ENCODE peak calls at places on chromosomes 11 and 22, in eight cellular contexts. Z is thoracic aorta, G is IMR-90, A is BE2C, C is ovary, B is cardiac muscle cell, W is heart left ventricle, R is adrenal gland. K is an unnamed sample. For H3K4me1 and H3K36me3, the result is how much of the 10 kb centered on the place peaks cover.

GRCh38 chr11:91173701-91174100 is 950.9 kb upstream of the CHORDC1 start:
- DNase-seq in Z (no peak), G (peak), A (no peak), C (no peak), B (no peak), W (no peak), R (no peak), K (no peak)

GRCh38 chr22:26380072-26380471 is 49.0 kb upstream of the ASPHD2 start:
- DNase-seq in Z (no peak), G (no peak), A (no peak), C (no peak), B (no peak), W (no peak), R (no peak), K (no peak)

GRCh38 chr22:42608481-42609361 is 6.0 kb downstream of the POLDIP3 start:
- DNase-seq in Z (no peak), G (peak), A (no peak), C (no peak), B (no peak), W (no peak), R (no peak), K (peak)

GRCh38 chr22:36756031-36756430 is 19.9 kb downstream of the IFT27 start:
- DNase-seq in Z (no peak), G (no peak), A (no peak), C (no peak), B (no peak), W (no peak), R (peak), K (no peak)

GRCh38 chr22:17951315-17951714 is 73.0 kb downstream of the MICAL3 start:
- DNase-seq in Z (no peak), G (no peak), A (no peak), C (no peak), B (peak), W (no peak), R (no peak), K (no peak)

GRCh38 chr11:29282088-29282487 is 734.7 kb downstream of the KCNA4 start:
- DNase-seq in Z (no peak), G (peak), A (no peak), C (no peak), B (no peak), W (no peak), R (peak), K (peak)

GRCh38 chr11:15651782-15652181 is 537.1 kb downstream of the INSC start:
- DNase-seq in Z (no peak), G (no peak), A (no peak), C (peak), B (no peak), W (no peak), R (peak), K (peak)

GRCh38 chr11:11966826-11967668 is 41.4 kb downstream of the DKK3 start:
- DNase-seq in Z (no peak), G (peak), A (peak), C (peak), B (peak), W (peak), R (peak), K (peak)

GRCh38 chr11:117509543-117509942 is 181.9 kb downstream of the CEP164 start:
- DNase-seq in Z (no peak), G (no peak), A (no peak), C (no peak), B (no peak), W (no peak), R (no peak), K (no peak)

GRCh38 chr22:19176175-19176630 is 2.3 kb downstream of the SLC25A1 start:
- DNase-seq in Z (no peak), G (no peak), A (peak), C (no peak), B (no peak), W (no peak), R (no peak), K (no peak)

GRCh38 chr22:21754523-21755128 is 19.0 kb upstream of the YPEL1 start:
- DNase-seq in Z (no peak), G (peak), A (peak), C (peak), B (no peak), W (no peak), R (no peak), K (no peak)

GRCh38 chr11:125314264-125315087 is 149.9 kb downstream of the PKNOX2 start:
- DNase-seq in Z (no peak), G (no peak), A (no peak), C (peak), B (no peak), W (no peak), R (no peak), K (no peak)

GRCh38 chr11:70016666-70017347 is 61.3 kb upstream of the ANO1 start:
- DNase-seq in Z (no peak), G (peak), A (no peak), C (no peak), B (no peak), W (no peak), R (no peak), K (peak)

GRCh38 chr22:49760280-49760629 is 67.4 kb downstream of the BRD1 start:
- DNase-seq in Z (no peak), G (no peak), A (no peak), C (no peak), B (no peak), W (no peak), R (no peak), K (no peak)

GRCh38 chr22:30015846-30016245 is 64.4 kb upstream of the HORMAD2 start:
- DNase-seq in Z (no peak), G (peak), A (no peak), C (no peak), B (no peak), W (no peak), R (no peak), K (no peak)

GRCh38 chr11:35216962-35217667 is 78.1 kb downstream of the CD44 start:
- DNase-seq in Z (no peak), G (no peak), A (no peak), C (no peak), B (no peak), W (no peak), R (peak), K (no peak)

GRCh38 chr22:48688366-48688765 is 1139.3 kb downstream of the BRD1 start:
- DNase-seq in Z (no peak), G (no peak), A (no peak), C (no peak), B (no peak), W (no peak), R (no peak), K (no peak)

GRCh38 chr11:88779551-88779950 is 286.2 kb downstream of the GRM5 start:
- DNase-seq in Z (no peak), G (peak), A (no peak), C (no peak), B (no peak), W (no peak), R (no peak), K (no peak)

GRCh38 chr11:75132080-75132479 is 18.8 kb upstream of the SLCO2B1 start:
- DNase-seq in Z (no peak), G (no peak), A (no peak), C (no peak), B (no peak), W (no peak), R (no peak), K (no peak)

GRCh38 chr22:36875741-36876140 is 14.9 kb downstream of the NCF4 start:
- DNase-seq in Z (no peak), G (no peak), A (no peak), C (no peak), B (no peak), W (no peak), R (no peak), K (no peak)

GRCh38 chr11:33633251-33634003 is 67.2 kb downstream of the C11orf91 start:
- DNase-seq in Z (no peak), G (peak), A (no peak), C (no peak), B (no peak), W (no peak), R (peak), K (peak)

GRCh38 chr22:39097098-39098020 is at the start of gene APOBEC3H:
- DNase-seq in Z (no peak), G (no peak), A (no peak), C (no peak), B (peak), W (no peak), R (peak), K (no peak)

GRCh38 chr11:120123946-120124345 is 14.0 kb downstream of the TRIM29 start:
- DNase-seq in Z (no peak), G (no peak), A (no peak), C (no peak), B (no peak), W (no peak), R (no peak), K (no peak)

GRCh38 chr11:127454856-127455255 is 454.3 kb upstream of the KIRREL3 start:
- DNase-seq in Z (no peak), G (no peak), A (no peak), C (no peak), B (no peak), W (no peak), R (no peak), K (no peak)

GRCh38 chr22:48606684-48607307 is 1220.9 kb downstream of the BRD1 start:
- DNase-seq in Z (no peak), G (no peak), A (no peak), C (no peak), B (no peak), W (no peak), R (no peak), K (no peak)

GRCh38 chr11:72189448-72190250 is 2.3 kb upstream of the FOLR1 start:
- DNase-seq in Z (no peak), G (no peak), A (no peak), C (no peak), B (no peak), W (no peak), R (peak), K (no peak)

GRCh38 chr22:19870153-19871022 is 15.7 kb upstream of the GNB1L start:
- DNase-seq in Z (no peak), G (no peak), A (peak), C (peak), B (no peak), W (peak), R (no peak), K (peak)

GRCh38 chr11:12673924-12674570 is at the start of gene TEAD1:
- DNase-seq in Z (peak), G (peak), A (peak), C (peak), B (peak), W (peak), R (peak), K (peak)

GRCh38 chr22:20117656-20118571 is 888 bp upstream of the TRMT2A start:
- DNase-seq in Z (no peak), G (peak), A (peak), C (peak), B (peak), W (no peak), R (peak), K (no peak)

GRCh38 chr11:102390667-102391449 is 43.8 kb downstream of the BIRC2 start:
- DNase-seq in Z (no peak), G (peak), A (peak), C (no peak), B (peak), W (peak), R (peak), K (peak)

GRCh38 chr22:22397292-22397870 is 111.2 kb downstream of the ZNF280B start:
- DNase-seq in Z (no peak), G (no peak), A (no peak), C (no peak), B (no peak), W (no peak), R (peak), K (no peak)

GRCh38 chr22:49929553-49929979 is 11.1 kb downstream of the CRELD2 start:
- DNase-seq in Z (no peak), G (no peak), A (peak), C (no peak), B (peak), W (no peak), R (no peak), K (no peak)

GRCh38 chr22:31212783-31213626 is 907 bp downstream of the LIMK2 start:
- DNase-seq in Z (no peak), G (no peak), A (no peak), C (no peak), B (no peak), W (no peak), R (no peak), K (no peak)

GRCh38 chr11:8694137-8694536 is 11.5 kb downstream of the RPL27A start:
- DNase-seq in Z (no peak), G (no peak), A (no peak), C (no peak), B (no peak), W (no peak), R (no peak), K (no peak)

GRCh38 chr11:64107300-64107699 is 58.6 kb downstream of the MACROD1 start:
- DNase-seq in Z (no peak), G (no peak), A (no peak), C (no peak), B (no peak), W (no peak), R (no peak), K (no peak)

GRCh38 chr11:118051611-118052461 is 25.0 kb upstream of the TMPRSS4 start:
- DNase-seq in Z (no peak), G (no peak), A (no peak), C (no peak), B (no peak), W (no peak), R (no peak), K (no peak)

GRCh38 chr11:117986981-117987495 is 844 bp downstream of the IL10RA start:
- DNase-seq in Z (no peak), G (no peak), A (no peak), C (no peak), B (no peak), W (no peak), R (no peak), K (no peak)

GRCh38 chr11:27381238-27381666 is 18.2 kb upstream of the CCDC34 start:
- DNase-seq in Z (no peak), G (no peak), A (no peak), C (no peak), B (no peak), W (no peak), R (no peak), K (no peak)

GRCh38 chr11:77440678-77441077 is 33.2 kb downstream of the PAK1 start:
- DNase-seq in Z (no peak), G (no peak), A (no peak), C (no peak), B (no peak), W (no peak), R (no peak), K (no peak)

GRCh38 chr11:126390418-126390817 is 34.9 kb downstream of the ST3GAL4 start:
- DNase-seq in Z (no peak), G (no peak), A (no peak), C (no peak), B (no peak), W (no peak), R (no peak), K (no peak)

DNA sequence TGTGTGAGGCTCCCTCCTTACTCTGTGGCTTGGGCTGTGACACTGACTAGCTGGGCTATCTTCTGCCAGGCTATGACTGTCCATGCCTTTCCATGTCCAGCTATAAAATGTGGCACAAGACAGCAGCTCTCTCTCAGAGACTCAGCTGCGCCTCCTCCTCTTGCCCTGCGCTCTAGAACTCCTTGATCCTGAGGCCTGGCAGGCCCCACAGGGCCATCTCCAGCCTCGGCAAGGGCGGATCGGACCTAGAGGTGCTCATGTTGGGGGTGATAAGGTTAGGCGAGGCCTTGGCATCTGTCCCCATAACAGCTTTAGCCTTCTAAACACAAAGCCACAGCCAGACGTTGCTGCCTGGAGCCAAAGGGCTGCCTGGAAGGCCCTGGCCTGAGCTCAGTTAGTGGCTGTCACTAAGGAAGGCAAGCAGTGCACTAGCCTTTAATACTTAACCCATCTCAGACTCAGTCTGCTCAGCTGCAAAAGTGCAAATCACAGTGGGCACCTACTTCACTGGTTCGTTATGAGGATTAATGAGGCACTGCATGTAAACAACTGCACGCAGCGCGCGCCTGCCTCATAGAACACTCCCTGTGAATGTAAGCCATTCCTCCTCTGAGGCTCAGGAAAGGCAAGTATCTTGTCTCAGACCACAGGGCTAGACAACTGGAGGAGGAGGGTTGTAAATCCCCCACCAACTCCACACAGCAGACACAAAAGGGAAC is 1.2 kb downstream of the GUCD1 start:
- DNase-seq in Z (no peak), G (peak), A (no peak), C (no peak), B (no peak), W (peak), R (peak), K (no peak)
- H3K4me1 ChIP-seq in Z (under half), G (under half), A (under half), C (under half), B (under half), W (under half), R (under half), K (under half)

DNA sequence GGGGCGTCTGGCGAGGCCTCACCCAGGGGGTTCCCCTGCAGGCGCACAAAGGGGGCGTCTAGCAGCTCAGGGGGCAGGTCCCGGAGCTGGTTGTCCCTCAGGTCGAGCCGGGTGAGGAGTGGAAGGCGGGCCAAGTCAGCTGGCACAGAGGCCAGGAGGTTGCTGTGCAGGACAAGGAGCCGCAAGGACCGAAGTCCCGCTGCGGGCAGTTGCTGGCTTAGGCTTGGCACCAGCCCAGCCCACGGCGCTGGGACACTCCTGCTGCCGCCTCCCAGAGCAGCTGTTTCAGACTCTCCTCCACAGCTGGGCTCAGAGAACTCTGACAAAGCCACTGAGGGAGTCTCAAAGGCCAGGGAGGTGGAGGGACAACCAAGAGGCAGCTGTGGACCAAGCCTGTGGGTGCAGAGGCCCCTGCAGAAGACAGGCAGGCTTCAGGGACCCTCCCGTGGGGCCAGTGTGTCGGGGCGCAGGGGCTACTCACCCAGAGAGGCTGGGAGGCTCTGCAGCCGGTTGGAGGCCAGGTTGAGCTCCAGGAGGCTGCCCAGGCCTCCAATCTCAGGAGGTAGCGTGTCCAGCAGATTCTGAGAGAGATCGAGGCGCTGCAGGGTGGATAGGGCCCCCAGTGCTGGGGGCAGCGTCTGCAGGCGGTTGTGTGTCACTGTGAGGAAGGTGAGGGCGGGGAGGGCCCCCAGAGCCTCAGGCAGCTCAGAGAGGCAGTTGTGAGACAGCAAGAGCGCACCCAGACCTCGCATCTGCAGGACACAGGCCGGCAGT is 2.2 kb downstream of the PIDD1 start:
- DNase-seq in Z (no peak), G (no peak), A (no peak), C (no peak), B (no peak), W (no peak), R (no peak), K (no peak)
- H3K4me3 ChIP-seq in Z (no peak), G (no peak), A (no peak), C (no peak), B (no peak), W (no peak), R (no peak), K (no peak)

DNA sequence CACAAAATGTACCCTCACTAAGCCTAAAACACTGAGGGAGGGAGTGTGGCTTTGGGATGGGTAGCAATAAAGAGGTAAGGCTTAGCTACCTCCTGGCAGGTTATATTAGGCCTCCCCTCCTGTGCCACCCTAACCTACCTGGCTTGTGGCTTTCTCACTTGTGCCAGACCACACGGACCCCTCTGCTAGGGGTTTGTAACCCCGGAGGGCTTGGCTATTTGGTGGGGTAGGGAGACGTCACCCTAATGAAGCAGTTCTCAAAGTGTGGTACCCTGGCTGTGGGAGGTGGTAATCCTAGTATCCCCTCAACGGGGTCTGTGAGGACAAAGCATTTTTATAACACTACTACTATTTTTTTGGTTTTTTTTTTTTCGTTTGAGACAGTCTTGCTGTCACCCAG is 9.0 kb upstream of the MCM5 start:
- DNase-seq in Z (no peak), G (no peak), A (no peak), C (no peak), B (no peak), W (no peak), R (no peak), K (no peak)
- H3K36me3 ChIP-seq in Z (under half), G (half or more), A (under half), C (under half), B (under half), W (half or more), R (under half), K (under half)

GRCh38 chr22:46079861-46080821 is 70.2 kb upstream of the PPARA start:
- DNase-seq in Z (peak), G (no peak), A (peak), C (peak), B (no peak), W (peak), R (peak), K (peak)

GRCh38 chr22:46077669-46078099 is 72.6 kb upstream of the PPARA start:
- DNase-seq in Z (no peak), G (no peak), A (peak), C (no peak), B (no peak), W (no peak), R (peak), K (peak)

GRCh38 chr22:46081036-46081830 is 69.1 kb upstream of the PPARA start:
- DNase-seq in Z (no peak), G (no peak), A (peak), C (no peak), B (no peak), W (no peak), R (peak), K (peak)

GRCh38 chr22:46078241-46079092 is 71.9 kb upstream of the PPARA start:
- DNase-seq in Z (no peak), G (no peak), A (peak), C (peak), B (no peak), W (peak), R (peak), K (peak)

DNA sequence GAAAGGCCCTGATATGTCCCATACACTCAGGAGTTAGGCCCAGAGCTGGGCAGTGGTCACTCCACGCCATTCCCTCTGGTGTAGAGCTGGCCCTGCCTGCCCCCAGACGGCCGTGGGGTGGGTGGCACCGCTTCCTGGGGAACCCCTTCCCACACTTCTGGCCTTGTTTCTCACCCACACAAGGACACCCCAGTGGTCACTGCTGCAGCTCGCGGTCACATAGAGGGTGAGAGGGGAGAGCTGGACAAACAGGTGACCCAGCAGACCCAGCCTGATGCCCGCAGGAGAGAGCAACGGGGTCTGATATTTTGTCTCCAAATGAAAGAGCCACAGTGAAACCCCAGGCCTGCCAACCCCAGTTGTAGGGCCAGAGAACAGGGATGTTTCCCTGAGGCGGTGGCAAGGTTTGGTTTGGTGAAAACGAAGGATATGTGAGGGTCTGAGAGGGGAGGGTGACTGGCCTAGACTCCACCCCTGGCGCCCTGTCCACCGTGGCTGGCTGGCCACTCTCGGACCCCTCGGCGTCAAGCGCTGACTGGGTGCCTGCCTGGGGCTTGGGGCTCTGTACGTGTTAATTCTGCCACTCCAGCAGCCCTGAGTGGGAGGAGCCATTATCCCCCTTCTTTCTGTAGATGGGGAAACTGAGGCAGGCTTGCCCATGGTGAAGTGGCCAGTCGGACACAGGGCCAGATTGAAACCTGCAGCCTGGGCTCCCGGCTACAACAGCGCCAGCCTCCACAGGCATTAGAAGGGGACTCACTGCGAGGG is 71.0 kb upstream of the PPARA start:
- DNase-seq in Z (no peak), G (no peak), A (peak), C (no peak), B (no peak), W (no peak), R (peak), K (no peak)
- H3K4me1 ChIP-seq in Z (half or more), G (half or more), A (under half), C (under half), B (under half), W (half or more), R (half or more), K (half or more)